ENCODE peak calls at places on chromosomes 6 and 20, in four cellular contexts. N is heart right ventricle, E is lung, Q is aorta. Y is an unnamed sample.

GRCh38 chr6:99219788-99220187 is 129.7 kb downstream of the FAXC start:
- ATAC-seq in N (no peak), E (peak; percentile 34), Q (no peak), Y (no peak)

GRCh38 chr6:108174371-108175175 is 8.8 kb downstream of the NR2E1 start:
- ATAC-seq in N (no peak), E (no peak), Q (no peak), Y (no peak)

GRCh38 chr20:63738687-63739128 is 868 bp upstream of the SLC2A4RG start:
- ATAC-seq in N (peak; percentile 53), E (no peak), Q (peak; percentile 28), Y (no peak)

GRCh38 chr6:36232172-36232571 is 35.6 kb downstream of the BRPF3 start:
- ATAC-seq in N (no peak), E (no peak), Q (no peak), Y (no peak)

GRCh38 chr6:52403627-52404026 is 16.5 kb upstream of the EFHC1 start:
- ATAC-seq in N (peak; percentile 89), E (no peak), Q (no peak), Y (peak; percentile 34)

GRCh38 chr6:29760328-29760727 is 37.1 kb downstream of the HLA-F start:
- ATAC-seq in N (no peak), E (no peak), Q (no peak), Y (no peak)

GRCh38 chr6:7912736-7913517 is 2.3 kb upstream of the TXNDC5 start:
- ATAC-seq in N (no peak), E (no peak), Q (no peak), Y (no peak)

GRCh38 chr6:149140910-149141290 is 176.6 kb upstream of the TAB2 start:
- ATAC-seq in N (no peak), E (no peak), Q (no peak), Y (no peak)

GRCh38 chr6:42147138-42147562 is 4.7 kb upstream of the C6orf132 start:
- ATAC-seq in N (no peak), E (no peak), Q (no peak), Y (no peak)

GRCh38 chr6:23601811-23602340 is 524.1 kb upstream of the NRSN1 start:
- ATAC-seq in N (no peak), E (no peak), Q (no peak), Y (no peak)

GRCh38 chr6:163985040-163985439 is 570.5 kb downstream of the QKI start:
- ATAC-seq in N (no peak), E (no peak), Q (no peak), Y (no peak)

GRCh38 chr6:163985710-163986109 is 571.2 kb downstream of the QKI start:
- ATAC-seq in N (peak; percentile 86), E (no peak), Q (no peak), Y (no peak)

GRCh38 chr6:163986313-163986712 is 571.8 kb downstream of the QKI start:
- ATAC-seq in N (peak; percentile 92), E (peak; percentile 41), Q (no peak), Y (no peak)

GRCh38 chr6:163984446-163984936 is 570.0 kb downstream of the QKI start:
- ATAC-seq in N (no peak), E (no peak), Q (no peak), Y (no peak)

GRCh38 chr6:163983601-163984445 is 569.3 kb downstream of the QKI start:
- ATAC-seq in N (no peak), E (no peak), Q (no peak), Y (no peak)
- H3K27ac ChIP-seq in N (no peak overlapping the region), E (no peak overlapping the region), Q (no peak overlapping the region), Y (no peak overlapping the region)

DNA sequence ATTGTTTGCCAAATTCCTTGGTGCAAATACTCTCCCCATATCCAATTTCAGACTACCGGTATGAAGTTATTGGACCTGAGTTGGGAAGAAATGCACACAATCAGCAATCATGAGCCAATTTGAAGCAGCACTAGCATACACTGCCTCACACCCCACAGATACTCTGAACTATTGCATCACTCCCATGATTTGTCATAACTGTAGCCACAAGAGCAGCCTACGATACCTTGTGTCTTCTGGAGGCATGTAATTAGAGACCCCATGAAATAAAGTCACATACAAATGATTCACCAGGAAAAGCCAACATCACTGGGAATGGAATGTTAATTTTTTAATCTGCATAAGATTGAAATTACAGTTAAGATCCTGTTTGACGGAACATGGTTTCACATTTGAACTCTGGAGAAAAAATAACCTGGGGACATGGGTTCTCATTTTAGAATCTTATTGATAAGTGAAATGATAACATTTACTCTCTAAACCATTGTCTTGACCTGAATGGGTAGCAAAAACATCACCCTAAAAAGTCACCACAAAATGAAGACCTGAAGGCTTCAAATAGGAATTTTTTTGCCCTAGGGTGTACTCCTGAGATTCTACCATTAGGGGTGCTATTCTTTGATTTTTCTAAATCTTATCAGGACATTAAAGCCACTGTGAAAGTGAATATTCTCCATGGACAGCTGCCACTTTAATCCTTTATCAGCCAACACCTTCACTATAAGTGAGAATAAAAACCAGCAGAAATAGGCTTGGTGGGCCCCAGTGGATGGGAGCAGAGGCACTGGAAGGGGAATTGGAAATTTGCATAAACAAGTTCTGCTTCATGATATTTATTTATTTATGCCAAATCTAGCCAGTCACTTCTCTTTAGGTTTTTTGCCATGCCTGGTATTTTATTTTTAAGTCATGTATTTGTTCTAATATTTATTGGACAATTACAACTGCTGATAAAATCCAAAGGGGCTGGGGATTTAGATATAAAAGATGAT is 34.5 kb upstream of the HBS1L start:
- ATAC-seq in N (no peak), E (peak; percentile 49), Q (no peak), Y (no peak)
- H3K27ac ChIP-seq in N (no peak overlapping the region), E (no peak overlapping the region), Q (no peak overlapping the region), Y (no peak overlapping the region)

DNA sequence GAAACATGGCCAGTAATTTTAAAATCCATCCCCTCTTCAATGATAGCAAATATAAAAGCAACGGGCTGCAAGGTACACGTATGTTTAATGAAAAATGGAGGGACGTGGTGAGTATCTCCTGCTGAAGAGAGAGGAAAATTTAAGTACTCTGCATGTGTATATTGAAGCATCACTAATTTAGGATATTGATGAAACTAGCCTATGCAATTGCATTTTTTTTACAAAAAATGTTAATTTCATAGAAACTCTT is 362 bp upstream of the TMX4 start:
- ATAC-seq in N (no peak), E (no peak), Q (no peak), Y (no peak)
- H3K27ac ChIP-seq in N (peak overlapping the region; percentile 99), E (peak overlapping the region; percentile 98), Q (no peak overlapping the region), Y (peak overlapping the region; percentile 99)

GRCh38 chr20:49701313-49701731 is 12.4 kb downstream of the B4GALT5 start:
- ATAC-seq in N (peak; percentile 26), E (no peak), Q (no peak), Y (no peak)

GRCh38 chr20:49706548-49707517 is 6.8 kb downstream of the B4GALT5 start:
- ATAC-seq in N (peak; percentile 31), E (no peak), Q (no peak), Y (no peak)

GRCh38 chr20:49705358-49705757 is 8.3 kb downstream of the B4GALT5 start:
- ATAC-seq in N (no peak), E (no peak), Q (no peak), Y (no peak)

GRCh38 chr20:49701916-49702315 is 11.8 kb downstream of the B4GALT5 start:
- ATAC-seq in N (no peak), E (no peak), Q (no peak), Y (no peak)

GRCh38 chr20:49704932-49705336 is 8.7 kb downstream of the B4GALT5 start:
- ATAC-seq in N (no peak), E (no peak), Q (no peak), Y (no peak)
- H3K27ac ChIP-seq in N (no peak overlapping the region), E (no peak overlapping the region), Q (no peak overlapping the region), Y (no peak overlapping the region)

DNA sequence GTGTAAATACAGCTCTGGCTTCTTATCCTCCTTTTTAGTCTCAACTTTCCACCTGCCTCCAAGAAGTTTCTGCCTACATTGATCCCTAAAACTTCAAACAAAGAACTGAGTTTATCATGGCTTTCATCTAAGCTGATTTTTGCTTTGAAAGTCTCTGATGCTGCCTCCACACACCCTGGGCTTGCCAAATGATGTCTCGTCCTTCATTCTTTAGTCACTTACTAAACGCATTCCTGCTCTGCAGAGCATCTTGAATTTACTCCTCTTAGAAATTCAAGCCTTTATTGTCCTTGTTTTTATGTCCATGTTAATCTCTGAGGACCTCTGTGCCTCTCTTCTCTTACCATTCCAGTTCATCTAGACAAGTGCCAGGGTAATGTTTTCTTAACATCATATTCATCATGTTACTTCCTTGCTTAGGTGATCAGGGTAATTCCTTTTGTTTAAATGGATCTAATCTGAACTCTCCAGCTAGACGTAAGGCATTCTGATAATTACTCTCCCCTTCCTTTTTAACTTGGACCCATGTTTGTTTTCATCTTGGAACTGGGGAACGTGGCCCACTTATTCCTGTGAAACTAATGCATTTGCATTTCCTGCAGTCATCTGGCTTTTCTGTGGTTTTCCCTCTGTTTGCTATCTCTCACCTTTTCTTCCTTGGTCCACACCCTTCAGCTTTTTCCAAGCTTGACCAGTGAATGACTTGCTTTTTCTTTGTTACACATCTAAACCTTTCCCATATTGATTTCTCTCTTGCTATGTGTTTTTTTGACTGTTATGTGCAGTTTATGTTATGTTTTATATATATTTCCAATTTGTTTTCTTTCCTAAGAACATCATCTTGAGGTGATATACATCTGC is 33.1 kb downstream of the SLX4IP start:
- ATAC-seq in N (no peak), E (no peak), Q (no peak), Y (no peak)
- H3K27ac ChIP-seq in N (peak overlapping the region; percentile 3), E (no peak overlapping the region), Q (no peak overlapping the region), Y (no peak overlapping the region)

GRCh38 chr6:117483645-117484016 is 1.2 kb downstream of the DCBLD1 start:
- ATAC-seq in N (peak; percentile 48), E (no peak), Q (no peak), Y (no peak)
- H3K27ac ChIP-seq in N (peak overlapping the region; percentile 85), E (peak overlapping the region; percentile 90), Q (no peak overlapping the region), Y (peak overlapping the region; percentile 91)

DNA sequence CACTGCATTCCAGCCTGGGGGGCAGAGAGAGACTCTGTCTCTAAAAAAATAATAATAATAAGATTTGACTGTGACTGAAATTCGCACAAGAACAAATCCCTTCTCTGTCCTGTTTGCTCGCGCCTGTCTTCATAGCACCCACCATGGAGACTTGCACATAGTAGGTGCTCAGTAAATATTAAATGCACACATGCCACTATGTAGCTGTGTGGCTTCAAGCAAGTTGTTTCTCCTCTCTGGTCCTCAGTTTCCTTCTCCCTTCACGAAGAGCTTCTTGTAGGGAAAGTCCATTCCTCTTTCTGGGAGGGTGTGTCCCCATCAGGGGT is 15.4 kb upstream of the PTGIS start:
- ATAC-seq in N (no peak), E (no peak), Q (no peak), Y (no peak)
- H3K27ac ChIP-seq in N (peak overlapping the region; percentile 41), E (no peak overlapping the region), Q (peak overlapping the region; percentile 15), Y (peak overlapping the region; percentile 79)

GRCh38 chr6:85483861-85484260 is 34.0 kb downstream of the NT5E start:
- ATAC-seq in N (no peak), E (no peak), Q (no peak), Y (no peak)

GRCh38 chr6:85479221-85479620 is 29.3 kb downstream of the NT5E start:
- ATAC-seq in N (no peak), E (no peak), Q (no peak), Y (no peak)

GRCh38 chr6:85484941-85485340 is 35.1 kb downstream of the NT5E start:
- ATAC-seq in N (no peak), E (no peak), Q (no peak), Y (no peak)

GRCh38 chr6:85482206-85483040 is 32.5 kb downstream of the NT5E start:
- ATAC-seq in N (peak; percentile 58), E (no peak), Q (peak; percentile 33), Y (peak; percentile 26)

GRCh38 chr6:85483041-85483700 is 33.3 kb downstream of the NT5E start:
- ATAC-seq in N (peak; percentile 91), E (peak; percentile 93), Q (peak; percentile 94), Y (peak; percentile 82)
- H3K27ac ChIP-seq in N (no peak overlapping the region), E (no peak overlapping the region), Q (no peak overlapping the region), Y (peak overlapping the region; percentile 53)

Y was measured in gastroesophageal sphincter.